ENCODE peak calls at places on chromosomes 1 and 21, in five cellular contexts. One of them, this sample, is unnamed.
A peak's percentile ranks its signal among the peaks of the same experiment; 100 is the strongest.

GRCh38 chr1:1440941-1441888 is 5.7 kb downstream of the VWA1 start:
- DNase-seq in NB4: peak; percentile 56
- DNase-seq in lower leg skin: no peak
- DNase-seq in ovary: peak; percentile 75
- DNase-seq in body of pancreas: peak; percentile 65
- DNase-seq in this sample: no peak

GRCh38 chr21:31730687-31731111 is 1.2 kb downstream of the SCAF4 start:
- DNase-seq in NB4: peak; percentile 50
- DNase-seq in lower leg skin: no peak
- DNase-seq in ovary: no peak
- DNase-seq in body of pancreas: no peak
- DNase-seq in this sample: no peak

GRCh38 chr21:15022608-15023261 is 42.1 kb downstream of the NRIP1 start:
- DNase-seq in NB4: no peak
- DNase-seq in lower leg skin: no peak
- DNase-seq in ovary: no peak
- DNase-seq in body of pancreas: no peak
- DNase-seq in this sample: no peak

GRCh38 chr1:25895365-25895990 is 10.7 kb downstream of the STMN1 start:
- DNase-seq in NB4: peak; percentile 90
- DNase-seq in lower leg skin: peak; percentile 97
- DNase-seq in ovary: peak; percentile 89
- DNase-seq in body of pancreas: peak; percentile 86
- DNase-seq in this sample: no peak

GRCh38 chr1:240170806-240171205 is 79.1 kb downstream of the FMN2 start:
- DNase-seq in NB4: no peak
- DNase-seq in lower leg skin: no peak
- DNase-seq in ovary: no peak
- DNase-seq in body of pancreas: no peak
- DNase-seq in this sample: no peak

GRCh38 chr1:74650561-74650960 is 23.0 kb downstream of the ERICH3 start:
- DNase-seq in NB4: no peak
- DNase-seq in lower leg skin: no peak
- DNase-seq in ovary: no peak
- DNase-seq in body of pancreas: no peak
- DNase-seq in this sample: no peak

GRCh38 chr1:174990382-174990999 is 9.3 kb upstream of the CACYBP start:
- DNase-seq in NB4: peak; percentile 60
- DNase-seq in lower leg skin: no peak
- DNase-seq in ovary: no peak
- DNase-seq in body of pancreas: no peak
- DNase-seq in this sample: no peak

GRCh38 chr1:52913537-52913936 is 8.0 kb downstream of the ECHDC2 start:
- DNase-seq in NB4: peak; percentile 67
- DNase-seq in lower leg skin: no peak
- DNase-seq in ovary: no peak
- DNase-seq in body of pancreas: no peak
- DNase-seq in this sample: no peak

GRCh38 chr1:55466921-55467320 is 251.8 kb upstream of the USP24 start:
- DNase-seq in NB4: no peak
- DNase-seq in lower leg skin: no peak
- DNase-seq in ovary: no peak
- DNase-seq in body of pancreas: no peak
- DNase-seq in this sample: no peak

GRCh38 chr21:46413365-46413696 is 45.4 kb upstream of the DIP2A start:
- DNase-seq in NB4: no peak
- DNase-seq in lower leg skin: no peak
- DNase-seq in ovary: no peak
- DNase-seq in body of pancreas: no peak
- DNase-seq in this sample: no peak

GRCh38 chr1:25033828-25034451 is 103.9 kb upstream of the RUNX3 start:
- DNase-seq in NB4: peak; percentile 100
- DNase-seq in lower leg skin: peak; percentile 87
- DNase-seq in ovary: no peak
- DNase-seq in body of pancreas: no peak
- DNase-seq in this sample: no peak

GRCh38 chr1:106620521-106620954 is 435.9 kb upstream of the PRMT6 start:
- DNase-seq in NB4: no peak
- DNase-seq in lower leg skin: peak; percentile 83
- DNase-seq in ovary: no peak
- DNase-seq in body of pancreas: no peak
- DNase-seq in this sample: no peak

GRCh38 chr1:151946366-151946764 is 37.1 kb upstream of the THEM4 start:
- DNase-seq in NB4: peak; percentile 59
- DNase-seq in lower leg skin: no peak
- DNase-seq in ovary: no peak
- DNase-seq in body of pancreas: no peak
- DNase-seq in this sample: no peak

GRCh38 chr1:185864889-185865288 is 130.7 kb downstream of the HMCN1 start:
- DNase-seq in NB4: no peak
- DNase-seq in lower leg skin: no peak
- DNase-seq in ovary: no peak
- DNase-seq in body of pancreas: no peak
- DNase-seq in this sample: no peak

GRCh38 chr1:20893931-20894330 is 106.8 kb upstream of the HP1BP3 start:
- DNase-seq in NB4: no peak
- DNase-seq in lower leg skin: no peak
- DNase-seq in ovary: no peak
- DNase-seq in body of pancreas: no peak
- DNase-seq in this sample: no peak

GRCh38 chr21:39094847-39095525 is 88.3 kb downstream of the PSMG1 start:
- DNase-seq in NB4: no peak
- DNase-seq in lower leg skin: peak; percentile 81
- DNase-seq in ovary: no peak
- DNase-seq in body of pancreas: no peak
- DNase-seq in this sample: no peak

GRCh38 chr1:237181731-237182317 is 139.8 kb downstream of the RYR2 start:
- DNase-seq in NB4: no peak
- DNase-seq in lower leg skin: no peak
- DNase-seq in ovary: no peak
- DNase-seq in body of pancreas: no peak
- DNase-seq in this sample: no peak

GRCh38 chr1:248858096-248858890 is 592 bp downstream of the ZNF692 start:
- DNase-seq in NB4: peak; percentile 87
- DNase-seq in lower leg skin: peak; percentile 91
- DNase-seq in ovary: peak; percentile 67
- DNase-seq in body of pancreas: peak; percentile 79
- DNase-seq in this sample: peak; percentile 86

GRCh38 chr1:181149326-181150000 is 61.0 kb downstream of the IER5 start:
- DNase-seq in NB4: peak; percentile 85
- DNase-seq in lower leg skin: peak; percentile 74
- DNase-seq in ovary: no peak
- DNase-seq in body of pancreas: no peak
- DNase-seq in this sample: no peak

GRCh38 chr1:56188855-56189254 is 390.5 kb downstream of the PLPP3 start:
- DNase-seq in NB4: no peak
- DNase-seq in lower leg skin: no peak
- DNase-seq in ovary: no peak
- DNase-seq in body of pancreas: no peak
- DNase-seq in this sample: no peak

GRCh38 chr21:38800046-38800758 is 5.5 kb upstream of the ETS2 start:
- DNase-seq in NB4: no peak
- DNase-seq in lower leg skin: no peak
- DNase-seq in ovary: no peak
- DNase-seq in body of pancreas: no peak
- DNase-seq in this sample: no peak

GRCh38 chr1:226912587-226913176 is 27.4 kb upstream of the COQ8A start:
- DNase-seq in NB4: peak; percentile 64
- DNase-seq in lower leg skin: no peak
- DNase-seq in ovary: peak; percentile 50
- DNase-seq in body of pancreas: peak; percentile 81
- DNase-seq in this sample: peak; percentile 69

GRCh38 chr1:227318852-227319607 is 738 bp upstream of the CDC42BPA start:
- DNase-seq in NB4: peak; percentile 22
- DNase-seq in lower leg skin: peak; percentile 87
- DNase-seq in ovary: peak; percentile 59
- DNase-seq in body of pancreas: peak; percentile 40
- DNase-seq in this sample: no peak

GRCh38 chr1:55685560-55685959 is 470.4 kb upstream of the USP24 start:
- DNase-seq in NB4: no peak
- DNase-seq in lower leg skin: peak; percentile 89
- DNase-seq in ovary: no peak
- DNase-seq in body of pancreas: no peak
- DNase-seq in this sample: no peak

GRCh38 chr1:174398246-174398645 is 49.5 kb upstream of the GPR52 start:
- DNase-seq in NB4: no peak
- DNase-seq in lower leg skin: no peak
- DNase-seq in ovary: no peak
- DNase-seq in body of pancreas: no peak
- DNase-seq in this sample: no peak

GRCh38 chr1:58572691-58573090 is 4.4 kb downstream of the TACSTD2 start:
- DNase-seq in NB4: no peak
- DNase-seq in lower leg skin: no peak
- DNase-seq in ovary: no peak
- DNase-seq in body of pancreas: no peak
- DNase-seq in this sample: peak; percentile 85

GRCh38 chr1:201599548-201599947 is 60.6 kb downstream of the NAV1 start:
- DNase-seq in NB4: no peak
- DNase-seq in lower leg skin: no peak
- DNase-seq in ovary: no peak
- DNase-seq in body of pancreas: no peak
- DNase-seq in this sample: no peak

GRCh38 chr1:156608036-156608674 is 6.9 kb upstream of the GPATCH4 start:
- DNase-seq in NB4: peak; percentile 82
- DNase-seq in lower leg skin: no peak
- DNase-seq in ovary: peak; percentile 60
- DNase-seq in body of pancreas: peak; percentile 54
- DNase-seq in this sample: no peak

GRCh38 chr1:46284597-46285564 is 18.5 kb downstream of the LRRC41 start:
- DNase-seq in NB4: no peak
- DNase-seq in lower leg skin: no peak
- DNase-seq in ovary: no peak
- DNase-seq in body of pancreas: no peak
- DNase-seq in this sample: no peak

GRCh38 chr1:46285730-46286477 is 17.5 kb downstream of the LRRC41 start:
- DNase-seq in NB4: peak; percentile 54
- DNase-seq in lower leg skin: no peak
- DNase-seq in ovary: no peak
- DNase-seq in body of pancreas: no peak
- DNase-seq in this sample: no peak

GRCh38 chr1:46289976-46290375 is 13.4 kb downstream of the LRRC41 start:
- DNase-seq in NB4: no peak
- DNase-seq in lower leg skin: no peak
- DNase-seq in ovary: no peak
- DNase-seq in body of pancreas: no peak
- DNase-seq in this sample: no peak

GRCh38 chr1:46288485-46289133 is 14.8 kb downstream of the LRRC41 start:
- DNase-seq in NB4: no peak
- DNase-seq in lower leg skin: no peak
- DNase-seq in ovary: no peak
- DNase-seq in body of pancreas: no peak
- DNase-seq in this sample: no peak

DNA sequence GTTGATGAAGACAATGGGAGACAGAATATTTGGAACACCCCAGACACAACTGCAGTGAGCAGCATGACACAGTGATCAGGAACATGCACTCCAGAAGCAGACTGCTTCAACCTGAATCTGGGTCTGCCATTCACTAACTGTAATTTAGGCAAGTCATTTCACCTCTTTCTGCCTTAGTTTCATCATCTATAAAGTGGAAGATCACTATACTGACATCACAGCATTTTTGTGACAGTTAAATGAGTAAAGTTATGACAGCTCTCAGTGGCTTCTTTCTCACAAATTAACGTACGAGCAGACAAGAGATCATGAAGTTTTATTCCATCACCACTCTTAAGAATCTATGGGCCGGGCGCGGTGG is 14.3 kb downstream of the LRRC41 start:
- DNase-seq in NB4: no peak
- DNase-seq in lower leg skin: no peak
- DNase-seq in ovary: no peak
- DNase-seq in body of pancreas: no peak
- DNase-seq in this sample: no peak
- TF ChIP-seq POLR2A in NB4: no peak
- TF ChIP-seq POLR2A in lower leg skin: no peak
- TF ChIP-seq POLR2A in ovary: no peak
- TF ChIP-seq POLR2A in body of pancreas: no peak
- TF ChIP-seq POLR2A in this sample: no peak

GRCh38 chr1:172206256-172206655 is 214.2 kb upstream of the C1orf105 start:
- DNase-seq in NB4: no peak
- DNase-seq in lower leg skin: no peak
- DNase-seq in ovary: no peak
- DNase-seq in body of pancreas: no peak
- DNase-seq in this sample: no peak
- TF ChIP-seq CTCF in NB4: no peak
- TF ChIP-seq CTCF in lower leg skin: no peak
- TF ChIP-seq CTCF in ovary: no peak
- TF ChIP-seq CTCF in body of pancreas: no peak
- TF ChIP-seq CTCF in this sample: no peak

DNA sequence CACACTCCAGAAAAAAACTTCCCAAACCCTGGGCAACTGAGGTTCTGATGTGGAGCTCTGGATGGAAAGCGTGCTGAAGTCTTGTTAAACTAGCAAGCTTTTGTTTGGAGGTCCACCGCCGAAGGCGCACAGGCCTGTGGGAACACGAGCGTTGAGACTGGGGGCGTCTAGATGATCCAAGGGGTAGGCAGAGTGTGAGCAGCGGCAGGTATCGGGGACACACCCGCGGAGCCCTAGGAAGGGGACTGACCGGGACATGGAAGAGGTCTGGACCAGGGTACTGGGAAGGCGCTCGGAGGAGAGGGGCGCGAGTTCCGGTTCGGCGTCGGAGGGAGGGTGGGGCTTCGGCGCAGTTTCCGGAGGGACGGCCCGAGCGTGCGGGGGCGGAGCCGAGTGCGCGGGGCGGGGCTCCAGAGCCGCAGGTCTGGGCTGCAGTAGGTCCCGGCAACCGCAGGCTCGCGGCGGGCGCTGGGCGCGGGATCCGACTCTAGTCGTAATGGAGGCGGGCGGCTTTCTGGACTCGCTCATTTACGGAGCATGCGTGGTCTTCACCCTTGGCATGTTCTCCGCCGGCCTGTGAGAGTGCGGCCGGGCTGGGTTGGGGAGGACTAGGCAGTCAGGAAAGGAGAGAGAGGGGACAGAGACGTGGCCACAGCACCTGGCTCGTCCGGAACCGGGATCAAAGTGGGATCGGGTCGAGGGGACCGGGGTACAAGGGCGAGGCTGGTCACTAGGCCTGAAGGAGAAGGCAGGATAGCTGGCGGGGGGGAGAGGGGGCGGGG is at the start of gene SLC50A1:
- DNase-seq in NB4: peak; percentile 95
- DNase-seq in lower leg skin: peak; percentile 99
- DNase-seq in ovary: peak; percentile 94
- DNase-seq in body of pancreas: peak; percentile 96
- DNase-seq in this sample: peak; percentile 95
- TF ChIP-seq POLR2A in NB4: peak; percentile 95
- TF ChIP-seq POLR2A in lower leg skin: no peak
- TF ChIP-seq POLR2A in ovary: peak; percentile 94
- TF ChIP-seq POLR2A in body of pancreas: peak; percentile 87
- TF ChIP-seq POLR2A in this sample: peak; percentile 92

GRCh38 chr1:109397451-109398342 is at the start of gene SORT1:
- DNase-seq in NB4: peak; percentile 45
- DNase-seq in lower leg skin: peak; percentile 96
- DNase-seq in ovary: peak; percentile 65
- DNase-seq in body of pancreas: peak; percentile 77
- DNase-seq in this sample: no peak
- TF ChIP-seq CTCF in NB4: no peak
- TF ChIP-seq CTCF in lower leg skin: no peak
- TF ChIP-seq CTCF in ovary: no peak
- TF ChIP-seq CTCF in body of pancreas: no peak
- TF ChIP-seq CTCF in this sample: no peak

This sample was measured in vagina.